ENCODE peak calls at places on chromosomes 6 and 20, in seven cellular contexts. S is amygdala, U is NCI-H146, Q is GM03348, X is T-helper 22 cell, K is NCI-H1105, T is chondrocyte. I is an unnamed sample.

GRCh38 chr6:41664271-41664670 is 26.0 kb downstream of the MDFI start:
- DNase-seq in S (no peak), U (no peak), Q (no peak), X (no peak), K (no peak), T (peak), I (no peak)

GRCh38 chr20:58645277-58645968 is 5.7 kb upstream of the STX16 start:
- DNase-seq in S (no peak), U (no peak), Q (no peak), X (no peak), K (no peak), T (no peak), I (no peak)

GRCh38 chr6:96468681-96469224 is 52.9 kb upstream of the UFL1 start:
- DNase-seq in S (no peak), U (no peak), Q (peak), X (no peak), K (no peak), T (no peak), I (no peak)

GRCh38 chr6:170456886-170457698 is 96.0 kb downstream of the PSMB1 start:
- DNase-seq in S (no peak), U (no peak), Q (no peak), X (no peak), K (no peak), T (peak), I (no peak)

GRCh38 chr6:36660771-36661471 is 17.6 kb upstream of the CDKN1A start:
- DNase-seq in S (no peak), U (no peak), Q (peak), X (no peak), K (no peak), T (peak), I (no peak)

GRCh38 chr20:15799871-15800270 is 773.4 kb downstream of the KIF16B start:
- DNase-seq in S (no peak), U (no peak), Q (no peak), X (no peak), K (no peak), T (no peak), I (no peak)

GRCh38 chr6:4698901-4699659 is 77.1 kb upstream of the CDYL start:
- DNase-seq in S (no peak), U (no peak), Q (peak), X (no peak), K (peak), T (no peak), I (no peak)

GRCh38 chr6:38938741-38939140 is 109.8 kb upstream of the GLP1R start:
- DNase-seq in S (no peak), U (no peak), Q (no peak), X (no peak), K (no peak), T (no peak), I (no peak)

I was measured in anterior cingulate cortex.